ENCODE peak calls at places on chromosomes 7 and 10, in six cellular contexts. N, U, B, K, O and E are unnamed samples.

GRCh38 chr10:73293461-73293860 is 41.0 kb upstream of the MRPS16 start:
- DNase-seq in N (no peak), U (no peak), B (no peak), K (no peak), O (no peak), E (no peak)

GRCh38 chr10:47241256-47241655 is 58.7 kb upstream of the GDF10 start:
- DNase-seq in N (no peak), U (no peak), B (no peak), K (no peak), O (no peak), E (no peak)

GRCh38 chr7:27873006-27873295 is 133.0 kb downstream of the TAX1BP1 start:
- DNase-seq in N (no peak), U (no peak), B (no peak), K (no peak), O (no peak), E (no peak)

GRCh38 chr7:33748793-33749192 is 156.5 kb upstream of the BMPER start:
- DNase-seq in N (no peak), U (no peak), B (no peak), K (no peak), O (no peak), E (no peak)

GRCh38 chr10:94299417-94299816 is 63.3 kb downstream of the NOC3L start:
- DNase-seq in N (no peak), U (no peak), B (no peak), K (no peak), O (no peak), E (no peak)

GRCh38 chr10:71878327-71879034 is 27.4 kb upstream of the PSAP start:
- DNase-seq in N (peak), U (no peak), B (peak), K (no peak), O (no peak), E (no peak)

GRCh38 chr10:44385423-44385725 is 477 bp upstream of the CXCL12 start:
- DNase-seq in N (peak), U (no peak), B (no peak), K (no peak), O (no peak), E (no peak)

GRCh38 chr7:121510302-121510701 is 114.2 kb upstream of the FAM3C start:
- DNase-seq in N (peak), U (no peak), B (no peak), K (peak), O (peak), E (no peak)

GRCh38 chr7:30659312-30659711 is 22.9 kb downstream of the CRHR2 start:
- DNase-seq in N (no peak), U (no peak), B (no peak), K (no peak), O (no peak), E (no peak)

GRCh38 chr7:128781851-128782250 is 6.3 kb upstream of the OPN1SW start:
- DNase-seq in N (no peak), U (no peak), B (no peak), K (no peak), O (no peak), E (no peak)

GRCh38 chr10:75617485-75618155 is 186.2 kb downstream of the LRMDA start:
- DNase-seq in N (no peak), U (no peak), B (no peak), K (no peak), O (no peak), E (no peak)

GRCh38 chr7:3494890-3495289 is 193.8 kb downstream of the SDK1 start:
- DNase-seq in N (no peak), U (no peak), B (no peak), K (no peak), O (no peak), E (no peak)

GRCh38 chr7:20545016-20545415 is 70.5 kb upstream of the ABCB5 start:
- DNase-seq in N (no peak), U (no peak), B (no peak), K (no peak), O (no peak), E (no peak)

GRCh38 chr10:21661087-21661486 is 127.1 kb downstream of the MLLT10 start:
- DNase-seq in N (no peak), U (no peak), B (no peak), K (no peak), O (no peak), E (no peak)

GRCh38 chr10:4383683-4384082 is 442.3 kb upstream of the AKR1E2 start:
- DNase-seq in N (no peak), U (no peak), B (no peak), K (no peak), O (no peak), E (no peak)

GRCh38 chr7:88268858-88269257 is 37.8 kb downstream of the STEAP4 start:
- DNase-seq in N (no peak), U (no peak), B (no peak), K (no peak), O (no peak), E (no peak)

GRCh38 chr7:82257118-82257695 is 186.4 kb downstream of the CACNA2D1 start:
- DNase-seq in N (no peak), U (no peak), B (no peak), K (no peak), O (no peak), E (no peak)

GRCh38 chr10:52314007-52314821 is at the start of gene DKK1:
- DNase-seq in N (peak), U (peak), B (peak), K (peak), O (peak), E (peak)

DNA sequence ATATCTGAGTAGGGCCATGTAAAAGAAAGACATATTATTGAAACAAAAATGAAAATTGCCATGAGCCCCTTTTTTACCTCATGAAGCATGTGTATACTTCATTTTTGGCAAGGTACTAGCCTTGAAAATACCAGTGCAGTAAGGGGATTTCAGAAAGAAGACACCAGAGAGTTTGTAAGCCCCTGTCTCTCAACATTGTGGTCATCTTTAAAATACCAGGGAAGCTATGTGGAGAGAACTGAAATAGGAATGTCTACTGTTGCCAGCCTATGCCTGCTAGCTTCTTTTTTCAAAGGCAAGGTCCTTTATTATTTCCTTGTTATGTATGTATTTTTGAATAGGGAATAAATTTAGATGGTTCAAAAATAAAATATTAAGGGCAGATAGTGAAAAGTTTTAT is 57.8 kb downstream of the CASD1 start:
- DNase-seq in N (no peak), U (no peak), B (no peak), K (no peak), O (no peak), E (no peak)
- H3K27ac ChIP-seq in N (no peak), U (no peak), B (no peak), K (no peak), O (no peak), E (no peak)

GRCh38 chr10:59852671-59853070 is 53.7 kb downstream of the CCDC6 start:
- DNase-seq in N (no peak), U (no peak), B (no peak), K (no peak), O (no peak), E (no peak)
- H3K27ac ChIP-seq in N (no peak), U (no peak), B (no peak), K (no peak), O (no peak), E (peak)

GRCh38 chr10:133224861-133225366 is 5.1 kb upstream of the UTF1 start:
- DNase-seq in N (no peak), U (no peak), B (no peak), K (no peak), O (no peak), E (peak)

GRCh38 chr10:133229265-133230022 is 573 bp upstream of the UTF1 start:
- DNase-seq in N (no peak), U (no peak), B (no peak), K (no peak), O (no peak), E (no peak)

GRCh38 chr10:133225707-133226191 is 4.3 kb upstream of the UTF1 start:
- DNase-seq in N (no peak), U (no peak), B (no peak), K (no peak), O (no peak), E (no peak)

GRCh38 chr10:133226251-133226808 is 3.7 kb upstream of the UTF1 start:
- DNase-seq in N (no peak), U (no peak), B (no peak), K (no peak), O (no peak), E (no peak)

GRCh38 chr10:133227256-133227655 is 2.8 kb upstream of the UTF1 start:
- DNase-seq in N (no peak), U (no peak), B (no peak), K (no peak), O (no peak), E (no peak)
- H3K27ac ChIP-seq in N (no peak), U (no peak), B (no peak), K (no peak), O (no peak), E (no peak)

GRCh38 chr7:103680161-103681144 is 234.4 kb upstream of the SLC26A5 start:
- DNase-seq in N (peak), U (no peak), B (no peak), K (no peak), O (no peak), E (no peak)
- H3K27ac ChIP-seq in N (no peak), U (no peak), B (no peak), K (no peak), O (no peak), E (no peak)

GRCh38 chr7:50610521-50611277 is 45.5 kb upstream of the DDC start:
- DNase-seq in N (no peak), U (peak), B (no peak), K (no peak), O (no peak), E (no peak)
- H3K27ac ChIP-seq in N (no peak), U (no peak), B (no peak), K (no peak), O (no peak), E (peak)

DNA sequence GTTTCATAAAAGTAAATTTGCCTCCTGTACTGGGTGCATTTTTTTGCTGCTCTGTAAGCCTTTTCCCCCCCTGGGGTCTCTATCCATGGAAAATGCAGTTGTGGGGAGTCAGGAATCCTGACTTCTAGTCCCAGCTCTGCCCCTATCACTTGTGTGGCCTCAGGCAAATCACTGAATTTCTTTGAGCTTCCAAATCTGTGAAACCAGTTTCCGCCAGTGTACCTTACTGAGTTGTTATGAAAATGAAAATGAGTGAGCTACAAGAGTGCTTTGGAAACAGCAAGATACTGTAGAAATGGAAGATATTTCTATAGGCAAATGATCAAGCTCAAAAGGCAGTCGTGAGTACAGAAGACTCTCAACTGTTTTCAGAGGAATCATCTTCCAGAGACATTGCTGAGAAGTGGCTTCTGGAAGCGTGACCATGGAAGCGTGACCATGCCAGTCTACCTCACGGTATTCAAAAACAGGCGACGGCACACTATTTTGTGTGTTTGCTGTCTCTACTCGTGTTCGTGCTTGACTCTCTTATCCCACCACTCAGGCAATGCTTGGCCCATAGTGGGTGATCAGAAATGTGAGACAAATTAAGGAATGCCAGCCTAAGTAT is 107.4 kb downstream of the ATXN7L1 start:
- DNase-seq in N (no peak), U (no peak), B (no peak), K (no peak), O (no peak), E (no peak)
- H3K27ac ChIP-seq in N (no peak), U (no peak), B (no peak), K (no peak), O (no peak), E (no peak)